ENCODE peak calls at places on chromosome 1, in five cellular contexts. L is cardiac muscle cell, C is aorta, X is glomerular endothelial cell, P is psoas muscle. A is an unnamed sample.
A peak's percentile ranks its signal among the peaks of the same experiment; 100 is the strongest.

GRCh38 chr1:158652721-158653334 is 33.7 kb downstream of the SPTA1 start:
- DNase-seq in L (no peak), X (no peak), C (no peak), P (no peak), A (no peak)

GRCh38 chr1:78715181-78715661 is 65.6 kb downstream of the IFI44 start:
- DNase-seq in X (no peak), L (no peak), P (no peak), C (no peak), A (no peak)

GRCh38 chr1:95257758-95258157 is 23.7 kb downstream of the RWDD3 start:
- DNase-seq in L (peak; percentile 21), P (no peak), X (no peak), C (no peak), A (no peak)

GRCh38 chr1:68791800-68792199 is 294.9 kb upstream of the DEPDC1 start:
- DNase-seq in C (no peak), X (no peak), L (no peak), P (no peak), A (no peak)

GRCh38 chr1:228228601-228229074 is 20.8 kb downstream of the OBSCN start:
- DNase-seq in P (no peak), L (peak; percentile 94), X (no peak), C (no peak), A (peak; percentile 47)

GRCh38 chr1:99645699-99646531 is at the start of gene PALMD:
- DNase-seq in X (no peak), L (no peak), P (peak; percentile 86), C (peak; percentile 77), A (peak; percentile 75)

GRCh38 chr1:8373547-8374270 is 55.8 kb downstream of the SLC45A1 start:
- DNase-seq in L (peak; percentile 85), X (no peak), C (peak; percentile 87), P (peak; percentile 87), A (peak; percentile 83)

GRCh38 chr1:236619398-236619797 is 15.1 kb upstream of the HEATR1 start:
- DNase-seq in C (no peak), L (no peak), P (no peak), X (no peak), A (peak; percentile 55)

GRCh38 chr1:31145581-31146117 is 80.1 kb upstream of the PUM1 start:
- DNase-seq in L (no peak), X (no peak), P (no peak), C (no peak), A (no peak)

GRCh38 chr1:190808035-190808434 is 330.4 kb upstream of the BRINP3 start:
- DNase-seq in C (no peak), X (no peak), L (no peak), P (no peak), A (no peak)

GRCh38 chr1:39178541-39179431 is 25.7 kb upstream of the MACF1 start:
- DNase-seq in X (no peak), P (no peak), C (no peak), L (peak; percentile 49), A (peak; percentile 26)

GRCh38 chr1:26041401-26041800 is 4.5 kb downstream of the SLC30A2 start:
- DNase-seq in L (no peak), X (no peak), C (no peak), P (no peak), A (no peak)

GRCh38 chr1:152697701-152698600 is at the start of gene LCE2A:
- DNase-seq in P (no peak), X (no peak), C (no peak), L (no peak), A (no peak)

GRCh38 chr1:96236156-96236739 is 485.3 kb upstream of the PTBP2 start:
- DNase-seq in P (no peak), X (peak; percentile 68), C (no peak), L (peak; percentile 79), A (no peak)

GRCh38 chr1:240737268-240737667 is 125.3 kb upstream of the GREM2 start:
- DNase-seq in L (no peak), C (no peak), P (no peak), X (no peak), A (no peak)

GRCh38 chr1:153866045-153866850 is 56.5 kb downstream of the GATAD2B start:
- DNase-seq in C (no peak), L (peak; percentile 49), P (no peak), X (no peak), A (no peak)

GRCh38 chr1:98429851-98430496 is 231.5 kb upstream of the SNX7 start:
- DNase-seq in X (no peak), P (no peak), L (no peak), C (no peak), A (no peak)

GRCh38 chr1:108590436-108590835 is 30.5 kb downstream of the EEIG2 start:
- DNase-seq in C (no peak), P (no peak), L (peak; percentile 85), X (no peak), A (no peak)

GRCh38 chr1:212034516-212035122 is 738 bp downstream of the INTS7 start:
- DNase-seq in L (no peak), P (peak; percentile 23), X (no peak), C (no peak), A (peak; percentile 3)

GRCh38 chr1:101136739-101137138 is 100.1 kb upstream of the S1PR1 start:
- DNase-seq in C (no peak), X (no peak), P (no peak), L (peak; percentile 54), A (no peak)

GRCh38 chr1:243748706-243749283 is 101.2 kb downstream of the AKT3 start:
- DNase-seq in C (no peak), X (peak; percentile 62), L (peak; percentile 90), P (no peak), A (no peak)

GRCh38 chr1:8462298-8462946 is 144.5 kb downstream of the SLC45A1 start:
- DNase-seq in L (no peak), X (no peak), C (no peak), P (no peak), A (peak; percentile 53)

GRCh38 chr1:33342041-33342723 is 21.3 kb upstream of the A3GALT2 start:
- DNase-seq in L (peak; percentile 98), X (peak; percentile 71), P (peak; percentile 91), C (peak; percentile 83), A (peak; percentile 93)

GRCh38 chr1:154607084-154607747 is 770 bp downstream of the ADAR start:
- DNase-seq in X (no peak), C (no peak), P (no peak), L (peak; percentile 52), A (no peak)

GRCh38 chr1:6475381-6476133 is 9.6 kb upstream of the TNFRSF25 start:
- DNase-seq in P (peak; percentile 75), C (peak; percentile 88), L (no peak), X (no peak), A (peak; percentile 30)

GRCh38 chr1:33810571-33810970 is 53.3 kb upstream of the HMGB4 start:
- DNase-seq in P (no peak), X (no peak), C (no peak), L (no peak), A (no peak)

A was measured in gastrocnemius medialis.